ENCODE peak calls at places on chromosomes 6 and 20, in seven cellular contexts. H is left ventricle myocardium inferior, A is tibial nerve, Z is AG20443, K is NCI-H69, R is neuronal stem cell, T is SJCRH30. J is an unnamed sample.
A peak's percentile ranks its signal among the peaks of the same experiment; 100 is the strongest.

GRCh38 chr6:10415593-10416480 is 963 bp upstream of the TFAP2A start:
- DNase-seq in T (no peak), Z (no peak), H (no peak), R (no peak), A (no peak), K (peak; percentile 64), J (no peak)

GRCh38 chr6:87154641-87155271 is 609 bp upstream of the ZNF292 start:
- DNase-seq in R (no peak), Z (peak; percentile 66), H (no peak), K (peak; percentile 93), A (no peak), T (no peak), J (peak; percentile 12)

GRCh38 chr6:36120979-36121706 is 9.2 kb upstream of the MAPK13 start:
- DNase-seq in T (no peak), R (no peak), H (peak; percentile 45), A (no peak), K (peak; percentile 45), Z (peak; percentile 56), J (no peak)

GRCh38 chr20:49115565-49115964 is 69.5 kb downstream of the CSE1L start:
- DNase-seq in A (no peak), T (no peak), H (no peak), K (no peak), R (no peak), Z (no peak), J (no peak)

GRCh38 chr20:43737925-43738324 is 11.1 kb upstream of the GTSF1L start:
- DNase-seq in Z (no peak), H (no peak), A (no peak), K (no peak), T (no peak), R (no peak), J (no peak)

GRCh38 chr6:1906625-1907024 is 296.9 kb downstream of the FOXC1 start:
- DNase-seq in Z (no peak), R (no peak), H (no peak), K (no peak), T (no peak), A (no peak), J (no peak)

GRCh38 chr6:31877125-31877650 is 1.6 kb downstream of the SLC44A4 start:
- DNase-seq in A (no peak), H (no peak), R (no peak), K (no peak), T (no peak), Z (no peak), J (no peak)

GRCh38 chr6:169800668-169801395 is 49.4 kb downstream of the ERMARD start:
- DNase-seq in H (no peak), R (no peak), Z (peak; percentile 85), A (no peak), T (peak; percentile 81), K (peak; percentile 95), J (no peak)

GRCh38 chr6:36326351-36326995 is 10.2 kb downstream of the BNIP5 start:
- DNase-seq in T (peak; percentile 84), H (no peak), K (peak; percentile 64), Z (no peak), A (no peak), R (peak; percentile 26), J (no peak)

GRCh38 chr20:44730441-44730840 is 15.2 kb upstream of the KCNK15 start:
- DNase-seq in K (peak; percentile 8), R (no peak), Z (no peak), H (peak; percentile 0), A (no peak), T (no peak), J (no peak)

GRCh38 chr20:29874476-29875202 is 1382.8 kb upstream of the DEFB115 start:
- DNase-seq in A (no peak), Z (no peak), K (no peak), H (no peak), T (no peak), R (no peak), J (no peak)

GRCh38 chr6:139881251-139881650 is 506.8 kb upstream of the CITED2 start:
- DNase-seq in H (no peak), T (no peak), Z (no peak), A (no peak), R (no peak), K (peak; percentile 93), J (no peak)

GRCh38 chr6:133128191-133128590 is 113.0 kb upstream of the EYA4 start:
- DNase-seq in K (no peak), T (no peak), Z (no peak), H (no peak), A (no peak), R (no peak), J (no peak)

GRCh38 chr6:71419954-71420692 is 131.5 kb downstream of the OGFRL1 start:
- DNase-seq in T (no peak), H (peak; percentile 72), K (peak; percentile 68), R (peak; percentile 73), Z (peak; percentile 70), A (peak; percentile 8), J (no peak)

GRCh38 chr6:45553730-45554344 is 176.1 kb upstream of the SUPT3H start:
- DNase-seq in H (no peak), Z (no peak), R (no peak), A (no peak), T (no peak), K (no peak), J (no peak)

GRCh38 chr20:51739722-51740249 is 28.4 kb downstream of the ATP9A start:
- DNase-seq in A (no peak), T (no peak), Z (no peak), H (no peak), K (no peak), R (no peak), J (no peak)

GRCh38 chr6:105432797-105433196 is 29.9 kb upstream of the PREP start:
- DNase-seq in A (no peak), H (no peak), T (peak; percentile 37), R (no peak), K (no peak), Z (peak; percentile 69), J (no peak)

J was measured in thoracic aorta.